ENCODE peak calls at places on chromosome 2, in ten cellular contexts. K, Q, B, S, D, H, M, Y, R and X are unnamed samples.

GRCh38 chr2:117714110-117714509 is 100.4 kb upstream of the DDX18 start:
- DNase-seq in K (no peak), Q (no peak), B (no peak), S (no peak), D (no peak), H (no peak), M (no peak), Y (no peak), R (no peak), X (no peak)

GRCh38 chr2:152861349-152861942 is 143.0 kb downstream of the ARL6IP6 start:
- DNase-seq in K (peak), Q (peak), B (no peak), S (no peak), D (no peak), H (peak), M (peak), Y (peak), R (no peak), X (no peak)

GRCh38 chr2:128715360-128715759 is 396.7 kb upstream of the HS6ST1 start:
- DNase-seq in K (no peak), Q (peak), B (no peak), S (no peak), D (no peak), H (no peak), M (no peak), Y (no peak), R (no peak), X (no peak)

GRCh38 chr2:218658671-218659257 is 659 bp downstream of the ZNF142 start:
- DNase-seq in K (peak), Q (peak), B (no peak), S (no peak), D (no peak), H (peak), M (peak), Y (peak), R (peak), X (no peak)

GRCh38 chr2:145752091-145752806 is 1232.3 kb upstream of the ZEB2 start:
- DNase-seq in K (peak), Q (no peak), B (no peak), S (no peak), D (no peak), H (peak), M (peak), Y (peak), R (no peak), X (no peak)

GRCh38 chr2:190277234-190278112 is 42.2 kb downstream of the HIBCH start:
- DNase-seq in K (peak), Q (no peak), B (no peak), S (no peak), D (no peak), H (peak), M (no peak), Y (peak), R (no peak), X (no peak)

GRCh38 chr2:387980-388421 is 100.1 kb upstream of the ALKAL2 start:
- DNase-seq in K (no peak), Q (no peak), B (no peak), S (no peak), D (no peak), H (no peak), M (no peak), Y (no peak), R (no peak), X (no peak)

GRCh38 chr2:47230418-47230817 is 75.3 kb upstream of the STPG4 start:
- DNase-seq in K (no peak), Q (no peak), B (no peak), S (peak), D (no peak), H (no peak), M (peak), Y (peak), R (no peak), X (no peak)

GRCh38 chr2:67917332-67918054 is 145.3 kb downstream of the C1D start:
- DNase-seq in K (peak), Q (no peak), B (peak), S (no peak), D (no peak), H (no peak), M (no peak), Y (peak), R (no peak), X (peak)

GRCh38 chr2:241128266-241128665 is 21.0 kb downstream of the PASK start:
- DNase-seq in K (no peak), Q (no peak), B (no peak), S (peak), D (no peak), H (no peak), M (no peak), Y (no peak), R (no peak), X (no peak)

GRCh38 chr2:216404010-216404618 is 8.2 kb upstream of the SMARCAL1 start:
- DNase-seq in K (peak), Q (peak), B (no peak), S (no peak), D (no peak), H (peak), M (no peak), Y (peak), R (peak), X (no peak)

GRCh38 chr2:169659314-169659713 is 34.9 kb downstream of the CFAP210 start:
- DNase-seq in K (no peak), Q (no peak), B (no peak), S (no peak), D (no peak), H (no peak), M (no peak), Y (no peak), R (no peak), X (no peak)

GRCh38 chr2:124822516-124822915 is 797.4 kb downstream of the CNTNAP5 start:
- DNase-seq in K (no peak), Q (no peak), B (no peak), S (no peak), D (no peak), H (no peak), M (no peak), Y (peak), R (no peak), X (no peak)

GRCh38 chr2:192004188-192004963 is 157.5 kb upstream of the CAVIN2 start:
- DNase-seq in K (no peak), Q (no peak), B (no peak), S (no peak), D (no peak), H (no peak), M (no peak), Y (no peak), R (no peak), X (no peak)

GRCh38 chr2:79876430-79876829 is 363.6 kb downstream of the CTNNA2 start:
- DNase-seq in K (peak), Q (no peak), B (no peak), S (no peak), D (no peak), H (peak), M (no peak), Y (peak), R (no peak), X (no peak)

GRCh38 chr2:120804446-120804845 is 68.8 kb downstream of the GLI2 start:
- DNase-seq in K (no peak), Q (no peak), B (no peak), S (no peak), D (no peak), H (no peak), M (no peak), Y (no peak), R (no peak), X (no peak)

GRCh38 chr2:133566967-133567645 is 1.2 kb downstream of the NCKAP5 start:
- DNase-seq in K (peak), Q (peak), B (no peak), S (no peak), D (no peak), H (no peak), M (no peak), Y (peak), R (no peak), X (no peak)

GRCh38 chr2:121530563-121531334 is at the start of gene RNU4ATAC:
- DNase-seq in K (peak), Q (peak), B (peak), S (peak), D (peak), H (peak), M (peak), Y (peak), R (peak), X (peak)

DNA sequence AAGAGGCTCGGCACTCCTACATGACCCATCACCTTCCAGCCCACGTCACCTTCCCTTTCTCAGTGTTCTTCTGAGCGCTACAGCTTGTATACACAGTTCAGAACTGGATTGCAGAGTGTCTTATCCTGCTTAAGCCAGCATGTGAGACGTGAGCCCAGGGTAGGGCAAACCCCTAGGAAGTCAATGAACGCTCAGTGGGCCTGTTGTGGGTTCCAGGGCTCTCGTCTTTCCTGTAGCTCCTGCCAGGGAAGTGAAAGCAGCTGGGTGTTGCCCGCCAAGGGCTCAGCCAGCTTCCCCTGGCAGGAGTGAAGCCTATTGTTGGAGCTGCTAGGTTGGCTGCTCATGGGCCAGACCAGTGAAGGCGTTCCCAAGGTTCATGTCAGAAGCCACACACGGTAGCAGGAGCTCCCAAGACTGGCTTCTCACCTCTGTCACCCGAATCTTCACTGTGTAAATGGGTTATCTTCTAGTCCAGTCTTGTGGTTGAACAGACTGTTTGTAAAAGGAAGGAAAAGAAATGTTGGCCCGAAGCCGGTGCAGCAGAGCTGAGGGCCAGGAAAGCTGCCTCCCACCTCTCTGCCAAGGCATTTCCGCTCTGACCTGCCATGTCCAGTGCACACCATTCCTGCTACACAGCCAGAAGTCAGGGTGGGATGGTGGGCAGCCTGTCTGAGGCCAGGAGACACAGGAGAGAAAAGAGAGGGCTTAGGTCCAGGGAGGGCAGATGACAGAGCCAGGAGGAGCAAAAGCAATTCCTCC is 69.6 kb upstream of the RMDN2 start:
- DNase-seq in K (no peak), Q (no peak), B (no peak), S (no peak), D (no peak), H (no peak), M (peak), Y (no peak), R (no peak), X (no peak)
- H3K27ac ChIP-seq in K (no peak), Q (no peak), B (no peak), S (peak), D (no peak), H (no peak), M (peak), Y (no peak), R (no peak), X (no peak)

GRCh38 chr2:60297296-60298010 is 256.0 kb downstream of the BCL11A start:
- DNase-seq in K (peak), Q (peak), B (no peak), S (no peak), D (no peak), H (no peak), M (peak), Y (no peak), R (no peak), X (no peak)

GRCh38 chr2:60296219-60296955 is 257.1 kb downstream of the BCL11A start:
- DNase-seq in K (no peak), Q (no peak), B (no peak), S (no peak), D (no peak), H (no peak), M (no peak), Y (no peak), R (no peak), X (no peak)

GRCh38 chr2:60302377-60303126 is 250.9 kb downstream of the BCL11A start:
- DNase-seq in K (peak), Q (no peak), B (no peak), S (no peak), D (no peak), H (no peak), M (no peak), Y (no peak), R (no peak), X (no peak)

GRCh38 chr2:60295591-60295962 is 257.9 kb downstream of the BCL11A start:
- DNase-seq in K (peak), Q (no peak), B (no peak), S (no peak), D (no peak), H (no peak), M (no peak), Y (no peak), R (no peak), X (no peak)

DNA sequence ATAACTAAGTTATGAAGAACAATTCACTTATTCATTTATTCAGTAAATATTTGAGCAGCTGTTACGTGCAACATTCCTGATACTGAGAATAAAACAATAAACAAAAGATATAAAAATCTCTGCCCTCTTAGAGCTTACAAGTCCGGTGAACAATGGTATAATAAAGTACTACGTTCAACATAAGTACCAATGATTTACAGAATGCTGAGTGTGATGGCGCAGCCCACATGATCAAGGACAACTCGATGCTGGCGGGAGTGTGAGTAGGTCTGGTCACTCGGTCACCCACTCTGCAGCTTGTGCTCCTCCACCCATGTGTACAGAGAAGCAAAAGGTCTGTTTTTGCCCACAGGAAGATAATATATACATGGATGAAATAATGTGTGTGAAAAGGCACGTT is 254.3 kb downstream of the BCL11A start:
- DNase-seq in K (no peak), Q (no peak), B (no peak), S (no peak), D (no peak), H (no peak), M (no peak), Y (no peak), R (no peak), X (no peak)
- H3K27ac ChIP-seq in K (no peak), Q (no peak), B (no peak), S (no peak), D (no peak), H (no peak), M (no peak), Y (no peak), R (no peak), X (no peak)

DNA sequence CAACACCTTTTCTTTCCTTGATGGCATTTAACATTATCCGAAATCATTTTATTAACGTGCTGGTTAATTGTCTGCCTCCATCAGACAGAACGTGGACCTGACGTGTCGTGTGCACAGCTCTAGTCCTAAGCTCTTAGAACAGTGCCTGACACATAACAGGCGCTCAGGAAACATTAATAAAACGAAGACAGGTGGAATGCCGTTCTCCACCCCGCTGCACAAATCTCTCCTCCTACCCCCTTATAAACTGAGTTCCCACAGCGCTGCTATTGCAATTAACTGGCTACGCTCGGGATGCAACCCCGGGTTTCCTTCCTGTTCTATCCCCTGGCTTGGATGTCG is 515 bp downstream of the FARSB start:
- DNase-seq in K (peak), Q (no peak), B (no peak), S (no peak), D (no peak), H (no peak), M (no peak), Y (peak), R (no peak), X (no peak)
- H3K27ac ChIP-seq in K (no peak), Q (peak), B (peak), S (no peak), D (peak), H (peak), M (peak), Y (peak), R (peak), X (peak)

DNA sequence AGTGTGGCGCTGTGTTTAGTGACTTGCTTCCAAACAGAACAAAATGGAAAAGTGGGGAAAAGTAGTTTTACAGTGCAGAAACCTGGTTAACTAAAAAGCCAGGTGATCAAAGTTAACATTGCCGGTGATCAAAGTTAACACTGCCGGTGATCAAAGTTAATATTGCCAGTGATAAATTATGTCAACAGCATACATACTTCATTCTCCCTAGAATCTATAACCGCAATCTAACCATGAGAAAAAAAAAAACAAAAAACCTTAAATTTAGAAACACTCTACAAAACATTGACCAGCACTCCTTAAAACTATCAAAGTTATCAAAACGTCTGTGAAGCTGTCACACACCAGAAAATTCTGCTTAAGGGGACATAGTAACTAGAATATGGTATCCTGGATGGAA is 18.6 kb downstream of the MAP4K3 start:
- DNase-seq in K (no peak), Q (no peak), B (no peak), S (no peak), D (no peak), H (no peak), M (no peak), Y (no peak), R (no peak), X (no peak)
- H3K27ac ChIP-seq in K (no peak), Q (no peak), B (no peak), S (peak), D (no peak), H (no peak), M (no peak), Y (no peak), R (no peak), X (no peak)

DNA sequence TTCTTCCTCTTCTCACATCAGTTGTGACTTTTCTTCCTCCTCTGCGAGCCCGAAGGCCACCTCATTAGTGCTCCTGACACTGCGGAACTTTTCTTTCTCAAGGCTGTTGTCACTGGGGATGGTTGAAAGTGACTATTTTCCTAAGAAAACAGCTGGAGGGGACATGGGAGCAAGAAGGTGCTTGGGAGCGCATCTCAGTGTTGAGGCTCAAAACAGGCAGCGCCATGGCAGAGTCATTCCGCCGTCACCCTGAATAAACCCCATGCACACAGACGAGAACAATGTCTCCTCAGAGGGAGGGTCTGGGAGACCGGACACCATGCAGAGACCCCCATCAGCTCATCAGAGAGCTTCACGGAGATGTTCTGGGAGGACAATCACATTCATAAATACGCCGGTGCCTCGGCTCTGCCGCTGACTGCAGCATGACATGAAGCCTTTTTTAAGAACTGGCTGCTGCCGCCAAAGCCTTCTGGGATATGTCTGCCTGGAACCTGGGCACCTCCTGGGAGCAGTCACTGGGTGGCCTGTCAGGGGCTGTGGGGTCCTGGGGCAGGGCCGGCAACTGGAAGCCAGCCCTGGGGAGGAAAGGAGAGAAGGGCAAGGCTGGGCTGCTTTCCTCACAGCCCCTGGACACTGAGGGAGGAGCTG is 19.2 kb downstream of the ATOH8 start:
- DNase-seq in K (no peak), Q (no peak), B (no peak), S (no peak), D (no peak), H (no peak), M (no peak), Y (no peak), R (no peak), X (no peak)
- H3K27ac ChIP-seq in K (no peak), Q (peak), B (no peak), S (peak), D (no peak), H (no peak), M (peak), Y (peak), R (no peak), X (no peak)

DNA sequence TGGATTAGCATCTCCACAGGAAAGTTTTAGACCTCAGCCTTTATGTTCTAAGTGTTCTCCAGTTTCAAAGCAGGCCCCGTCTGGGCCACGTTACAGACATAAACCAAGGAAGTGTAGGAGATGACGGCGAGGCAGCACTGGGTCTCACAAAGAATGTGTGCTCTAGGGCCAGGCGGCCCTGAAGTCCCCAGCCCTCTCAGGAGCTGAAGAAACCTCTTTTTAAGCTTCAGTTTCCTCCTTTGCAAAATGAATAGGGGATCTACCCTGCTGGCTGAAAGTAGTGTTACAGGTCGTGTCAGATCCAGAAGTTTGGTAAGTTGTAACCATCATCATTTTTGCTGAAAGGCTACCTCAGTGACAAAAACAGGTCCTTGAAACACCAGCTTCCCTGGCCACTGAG is 81.7 kb downstream of the SPRED2 start:
- DNase-seq in K (peak), Q (no peak), B (no peak), S (no peak), D (no peak), H (peak), M (no peak), Y (no peak), R (no peak), X (no peak)
- H3K27ac ChIP-seq in K (peak), Q (peak), B (no peak), S (no peak), D (no peak), H (no peak), M (no peak), Y (no peak), R (no peak), X (no peak)

GRCh38 chr2:45905643-45905969 is 254.1 kb downstream of the PRKCE start:
- DNase-seq in K (no peak), Q (no peak), B (no peak), S (no peak), D (no peak), H (no peak), M (no peak), Y (no peak), R (no peak), X (no peak)
- H3K27ac ChIP-seq in K (no peak), Q (no peak), B (no peak), S (no peak), D (no peak), H (no peak), M (no peak), Y (no peak), R (no peak), X (no peak)

GRCh38 chr2:60552096-60552850 is 1.2 kb downstream of the BCL11A start:
- DNase-seq in K (peak), Q (no peak), B (no peak), S (no peak), D (no peak), H (peak), M (no peak), Y (no peak), R (no peak), X (no peak)

GRCh38 chr2:60550984-60551240 is 2.5 kb downstream of the BCL11A start:
- DNase-seq in K (no peak), Q (no peak), B (no peak), S (no peak), D (no peak), H (no peak), M (no peak), Y (no peak), R (no peak), X (no peak)

GRCh38 chr2:60552851-60553495 is 481 bp downstream of the BCL11A start:
- DNase-seq in K (no peak), Q (no peak), B (no peak), S (no peak), D (no peak), H (peak), M (no peak), Y (no peak), R (no peak), X (no peak)

GRCh38 chr2:60550151-60550983 is 3.1 kb downstream of the BCL11A start:
- DNase-seq in K (peak), Q (peak), B (no peak), S (peak), D (no peak), H (peak), M (peak), Y (peak), R (no peak), X (peak)

GRCh38 chr2:60551241-60552095 is 2.0 kb downstream of the BCL11A start:
- DNase-seq in K (peak), Q (peak), B (no peak), S (peak), D (no peak), H (peak), M (peak), Y (peak), R (no peak), X (no peak)
- H3K27ac ChIP-seq in K (peak), Q (peak), B (peak), S (no peak), D (no peak), H (peak), M (peak), Y (no peak), R (no peak), X (peak)

GRCh38 chr2:71148506-71149063 is 18.2 kb downstream of the MPHOSPH10 start:
- DNase-seq in K (no peak), Q (no peak), B (no peak), S (no peak), D (no peak), H (no peak), M (no peak), Y (no peak), R (no peak), X (no peak)

GRCh38 chr2:71143782-71144181 is 13.3 kb downstream of the MPHOSPH10 start:
- DNase-seq in K (no peak), Q (no peak), B (no peak), S (no peak), D (no peak), H (no peak), M (no peak), Y (no peak), R (no peak), X (no peak)
- H3K27ac ChIP-seq in K (no peak), Q (no peak), B (no peak), S (no peak), D (no peak), H (no peak), M (no peak), Y (no peak), R (no peak), X (no peak)